ENCODE peak calls at places on chromosomes 2 and 18, in five cellular contexts. S, H, G, L and W are unnamed samples.

GRCh38 chr18:12038082-12038660 is 55.5 kb upstream of the ANKRD62 start:
- DNase-seq in G (peak), H (peak), L (no peak), S (no peak), W (peak)

GRCh38 chr18:72700961-72701710 is 157.0 kb upstream of the CBLN2 start:
- DNase-seq in L (peak), S (no peak), H (no peak), G (peak), W (no peak)

GRCh38 chr2:224646242-224646846 is 61.2 kb upstream of the CUL3 start:
- DNase-seq in L (no peak), S (peak), G (peak), H (no peak), W (no peak)

GRCh38 chr18:2534906-2535305 is 36.4 kb downstream of the METTL4 start:
- DNase-seq in H (no peak), L (no peak), G (no peak), S (no peak), W (no peak)

GRCh38 chr2:202025816-202026215 is 7.8 kb upstream of the FZD7 start:
- DNase-seq in H (no peak), S (no peak), G (no peak), L (no peak), W (no peak)

GRCh38 chr2:11872948-11873269 is 126.5 kb downstream of the LPIN1 start:
- DNase-seq in G (no peak), S (no peak), L (no peak), H (no peak), W (no peak)

GRCh38 chr18:55735969-55736368 is 148.0 kb upstream of the TCF4 start:
- DNase-seq in H (no peak), G (no peak), L (no peak), S (no peak), W (no peak)

GRCh38 chr18:3401669-3402620 is 48.0 kb upstream of the TGIF1 start:
- DNase-seq in H (no peak), L (no peak), G (no peak), S (no peak), W (no peak)

GRCh38 chr18:67766930-67767329 is 250.4 kb upstream of the DSEL start:
- DNase-seq in L (no peak), S (no peak), H (no peak), G (peak), W (no peak)

GRCh38 chr2:69612707-69613106 is 30.8 kb downstream of the AAK1 start:
- DNase-seq in L (no peak), H (no peak), G (no peak), S (no peak), W (no peak)

GRCh38 chr2:11562011-11562410 is 28.2 kb downstream of the GREB1 start:
- DNase-seq in S (no peak), L (no peak), G (no peak), H (no peak), W (no peak)

GRCh38 chr2:149648282-149649030 is 60.9 kb upstream of the MMADHC start:
- DNase-seq in S (no peak), L (no peak), H (peak), G (peak), W (no peak)

GRCh38 chr2:221372156-221372870 is 199.8 kb downstream of the EPHA4 start:
- DNase-seq in G (no peak), H (no peak), L (no peak), S (peak), W (no peak)

GRCh38 chr2:54763636-54764291 is 40.3 kb downstream of the EML6 start:
- DNase-seq in H (no peak), L (no peak), S (no peak), G (no peak), W (no peak)

GRCh38 chr2:696463-696862 is 19.3 kb upstream of the TMEM18 start:
- DNase-seq in L (no peak), S (no peak), G (no peak), H (no peak), W (no peak)

GRCh38 chr2:176325732-176326131 is 56.5 kb downstream of the MTX2 start:
- DNase-seq in G (no peak), L (no peak), H (no peak), S (peak), W (no peak)

GRCh38 chr2:207477896-207478295 is 51.9 kb upstream of the CREB1 start:
- DNase-seq in S (no peak), H (no peak), G (no peak), L (no peak), W (no peak)

GRCh38 chr2:2746731-2747130 is 415.7 kb upstream of the MYT1L start:
- DNase-seq in L (no peak), H (no peak), S (no peak), G (no peak), W (no peak)

GRCh38 chr18:33495278-33495677 is 54.8 kb upstream of the CCDC178 start:
- DNase-seq in G (peak), L (peak), H (no peak), S (peak), W (no peak)

GRCh38 chr2:7672027-7672684 is 754.9 kb downstream of the RNF144A start:
- DNase-seq in L (no peak), S (peak), G (peak), H (no peak), W (peak)

GRCh38 chr2:232348936-232349335 is 29.6 kb upstream of the ALPP start:
- DNase-seq in L (no peak), H (no peak), G (no peak), S (no peak), W (peak)

GRCh38 chr2:88764850-88765153 is 73.3 kb downstream of the RPIA start:
- DNase-seq in L (no peak), G (no peak), S (no peak), H (no peak), W (no peak)

GRCh38 chr2:23745726-23746105 is 181.2 kb downstream of the ATAD2B start:
- DNase-seq in G (peak), S (no peak), H (peak), L (no peak), W (no peak)

GRCh38 chr18:56538756-56539155 is 99.6 kb downstream of the TXNL1 start:
- DNase-seq in S (no peak), G (peak), L (no peak), H (no peak), W (no peak)

GRCh38 chr2:35114765-35115164 is 1240.8 kb upstream of the CRIM1 start:
- DNase-seq in H (no peak), G (no peak), S (no peak), L (no peak), W (no peak)

GRCh38 chr2:40401896-40402295 is 50.0 kb downstream of the SLC8A1 start:
- DNase-seq in H (no peak), G (peak), S (no peak), L (no peak), W (no peak)

GRCh38 chr2:168456526-168457176 is 579 bp downstream of the CERS6 start:
- DNase-seq in H (peak), S (peak), L (peak), G (peak), W (peak)

GRCh38 chr2:24914713-24915112 is 5.3 kb downstream of the ADCY3 start:
- DNase-seq in H (no peak), L (no peak), S (no peak), G (no peak), W (no peak)

GRCh38 chr2:230711224-230711623 is 1.4 kb upstream of the CAB39 start:
- DNase-seq in S (no peak), G (no peak), L (no peak), H (no peak), W (no peak)

GRCh38 chr18:60191926-60192325 is 180.6 kb downstream of the MC4R start:
- DNase-seq in S (no peak), L (no peak), H (no peak), G (peak), W (no peak)

GRCh38 chr18:6729247-6730091 is at the start of gene ARHGAP28:
- DNase-seq in L (peak), H (peak), G (peak), S (peak), W (peak)